ENCODE peak calls at places on chromosomes 4 and X, in seven cellular contexts. P, S, Q, A, R, Y and F are unnamed samples.

GRCh38 chr4:87543835-87544461 is 14.8 kb upstream of the SPARCL1 start:
- DNase-seq in A (peak; percentile 4), S (peak; percentile 34), P (no peak), Q (peak; percentile 14), Y (no peak), R (no peak), F (no peak)

GRCh38 chr4:4677825-4678522 is 136.1 kb upstream of the STX18 start:
- DNase-seq in Y (no peak), Q (peak; percentile 40), P (no peak), S (peak; percentile 67), A (no peak), R (no peak), F (no peak)

GRCh38 chr4:107318078-107318477 is 282.0 kb upstream of the DKK2 start:
- DNase-seq in Y (no peak), P (no peak), S (no peak), A (no peak), Q (no peak), R (no peak), F (no peak)

GRCh38 chrX:149124526-149125108 is 380.5 kb downstream of the IDS start:
- DNase-seq in Y (no peak), S (no peak), Q (no peak), A (no peak), R (no peak), P (no peak), F (no peak)

GRCh38 chrX:2325076-2325784 is 175.5 kb downstream of the DHRSX start:
- DNase-seq in Y (peak; percentile 63), Q (peak; percentile 84), A (no peak), S (peak; percentile 49), R (no peak), P (no peak), F (peak; percentile 34)

GRCh38 chrX:138710866-138711331 is 618 bp downstream of the FGF13 start:
- DNase-seq in P (no peak), S (no peak), A (no peak), Q (no peak), R (no peak), Y (no peak), F (peak; percentile 4)

GRCh38 chrX:16023790-16024734 is 99.3 kb upstream of the GRPR start:
- DNase-seq in P (peak; percentile 22), A (peak; percentile 1), Y (peak; percentile 77), Q (no peak), S (no peak), R (no peak), F (no peak)

GRCh38 chr4:53709693-53710092 is 118.4 kb upstream of the LNX1 start:
- DNase-seq in S (no peak), R (no peak), A (no peak), Y (no peak), Q (no peak), P (no peak), F (no peak)

GRCh38 chrX:40952855-40953254 is 132.4 kb upstream of the USP9X start:
- DNase-seq in S (no peak), Q (no peak), A (no peak), R (no peak), Y (peak; percentile 26), P (no peak), F (no peak)

GRCh38 chr4:82589756-82590155 is 28.0 kb upstream of the TMEM150C start:
- DNase-seq in R (no peak), Y (no peak), S (no peak), P (no peak), Q (no peak), A (no peak), F (no peak)

GRCh38 chr4:127732623-127733199 is 2.5 kb downstream of the SLC25A31 start:
- DNase-seq in Q (peak; percentile 43), R (no peak), P (peak; percentile 25), Y (peak; percentile 12), A (peak; percentile 35), S (peak; percentile 72), F (no peak)

GRCh38 chr4:122826596-122827257 is at the start of gene FGF2:
- DNase-seq in S (peak; percentile 89), Q (peak; percentile 76), P (peak; percentile 45), R (peak; percentile 47), Y (no peak), A (no peak), F (peak; percentile 40)

GRCh38 chr4:182647901-182648300 is 269.3 kb downstream of the DCTD start:
- DNase-seq in S (no peak), A (no peak), P (no peak), Q (no peak), R (no peak), Y (no peak), F (no peak)

GRCh38 chr4:182653596-182653995 is 263.6 kb downstream of the DCTD start:
- DNase-seq in Y (no peak), Q (no peak), P (no peak), S (no peak), R (no peak), A (no peak), F (no peak)

GRCh38 chr4:182648766-182649165 is 268.4 kb downstream of the DCTD start:
- DNase-seq in S (no peak), P (no peak), Q (no peak), R (no peak), Y (no peak), A (no peak), F (no peak)

GRCh38 chr4:182645511-182645910 is 271.7 kb downstream of the DCTD start:
- DNase-seq in R (no peak), S (no peak), A (no peak), Y (no peak), P (no peak), Q (no peak), F (no peak)

GRCh38 chr4:182649698-182650477 is 267.3 kb downstream of the DCTD start:
- DNase-seq in Y (no peak), P (no peak), R (no peak), Q (no peak), S (no peak), A (no peak), F (no peak)
- TF ChIP-seq TAF1 in Y (no peak), P (no peak), R (no peak), Q (no peak), S (no peak), A (no peak), F (no peak)

DNA sequence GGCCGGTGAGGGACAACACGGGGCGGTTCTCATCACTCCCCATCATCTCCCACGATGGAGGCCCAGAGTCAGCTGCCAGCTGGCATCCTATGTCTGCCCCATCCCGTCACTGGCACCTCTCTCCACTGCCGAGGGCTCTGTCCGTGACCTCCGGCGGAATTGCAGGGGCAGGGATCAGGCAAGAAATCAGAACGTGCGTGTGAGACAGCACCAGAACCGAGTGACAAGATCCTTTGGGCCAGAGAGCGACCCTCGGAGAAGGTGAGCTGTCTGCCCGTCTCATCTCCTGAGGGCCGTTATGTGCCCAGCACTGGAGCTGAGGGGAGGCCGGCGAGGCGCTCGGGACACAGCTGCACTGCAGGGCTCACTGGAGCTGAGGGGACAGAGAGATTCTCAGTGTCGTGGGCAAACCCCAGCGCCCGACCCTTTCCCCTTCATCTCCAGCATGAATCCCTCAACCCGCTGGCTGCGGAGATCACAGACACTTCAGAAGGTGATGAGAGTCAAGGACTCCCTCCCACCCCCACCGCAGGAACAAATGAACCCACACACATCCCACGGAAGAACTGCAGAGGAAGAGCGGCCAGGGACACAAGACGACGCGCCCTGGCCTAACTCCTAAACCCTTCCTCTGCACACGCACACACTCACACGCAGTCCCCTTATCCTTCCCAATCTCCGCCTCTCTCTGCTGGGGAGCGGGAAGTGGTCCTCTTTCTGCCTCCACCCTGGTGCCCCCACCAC is 128.7 kb downstream of the AFAP1 start:
- DNase-seq in Q (no peak), Y (no peak), S (no peak), P (no peak), A (no peak), R (no peak), F (no peak)
- TF ChIP-seq POLR2AphosphoS5 in Q (no peak), Y (no peak), S (no peak), P (no peak), A (no peak), R (no peak), F (no peak)

DNA sequence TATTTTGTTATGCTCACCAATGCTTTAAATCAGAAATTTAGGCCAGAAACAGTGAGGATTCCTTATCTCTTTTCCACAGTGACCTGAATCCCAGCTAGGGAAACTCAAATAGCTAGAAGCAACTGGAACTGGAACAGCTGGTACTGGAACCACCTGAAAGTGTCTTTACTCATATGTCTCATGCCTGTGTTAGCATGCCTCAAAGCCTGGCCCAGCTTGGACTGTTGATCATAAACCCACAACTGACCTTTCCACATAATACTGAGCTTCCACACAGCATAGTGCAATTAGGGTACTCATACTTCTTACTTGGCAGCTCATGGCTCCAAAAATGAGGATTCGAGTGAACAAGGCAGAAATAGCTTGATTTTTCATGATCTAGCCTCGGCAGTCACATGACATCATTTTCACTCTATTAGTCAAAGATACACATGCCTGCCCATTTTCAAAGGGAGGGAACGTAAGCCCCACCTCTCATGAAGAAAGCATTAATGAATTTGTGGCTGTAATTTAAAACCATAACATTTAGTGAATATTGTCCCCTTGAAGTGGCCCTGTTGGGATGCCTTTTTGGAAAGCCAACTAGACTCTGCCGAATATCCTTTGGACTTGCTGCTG is 80.8 kb upstream of the ACSL1 start:
- DNase-seq in Y (no peak), S (no peak), R (no peak), Q (no peak), P (no peak), A (no peak), F (no peak)
- TF ChIP-seq TAF1 in Y (no peak), S (no peak), R (no peak), Q (no peak), P (no peak), A (no peak), F (no peak)

GRCh38 chrX:136147320-136147901 is at the start of gene FHL1:
- DNase-seq in Y (no peak), R (no peak), A (no peak), Q (peak; percentile 63), P (peak; percentile 27), S (peak; percentile 90), F (peak; percentile 32)
- TF ChIP-seq POLR2AphosphoS5 in Y (no peak), R (no peak), A (no peak), Q (no peak), P (no peak), S (no peak), F (no peak)